ENCODE peak calls at places on chromosomes 6 and 20, in seven cellular contexts. X is HEK293T; O is mesothelial cell of epicardium; L is astrocyte; J is CD8-positive, alpha-beta T cell; W is CD8-positive, alpha-beta memory T cell; U is NT2/D1. E is an unnamed sample.

GRCh38 chr6:139431602-139431956 is 57.1 kb upstream of the CITED2 start:
- DNase-seq in X (no peak), O (no peak), L (no peak), J (no peak), W (no peak), U (no peak), E (no peak)

GRCh38 chr6:121614115-121614514 is 178.7 kb downstream of the GJA1 start:
- DNase-seq in X (no peak), O (no peak), L (no peak), J (no peak), W (no peak), U (no peak), E (no peak)

GRCh38 chr20:9241721-9242427 is 173.0 kb downstream of the PLCB4 start:
- DNase-seq in X (no peak), O (no peak), L (peak), J (no peak), W (no peak), U (no peak), E (no peak)

GRCh38 chr20:21029356-21029755 is 76.8 kb downstream of the LINC00237 start:
- DNase-seq in X (no peak), O (no peak), L (no peak), J (no peak), W (no peak), U (no peak), E (no peak)

GRCh38 chr6:127963495-127963894 is 62.6 kb upstream of the THEMIS start:
- DNase-seq in X (no peak), O (no peak), L (no peak), J (no peak), W (no peak), U (no peak), E (no peak)

GRCh38 chr6:33049323-33049722 is 24.1 kb downstream of the HLA-DPA1 start:
- DNase-seq in X (no peak), O (no peak), L (no peak), J (no peak), W (no peak), U (no peak), E (no peak)

GRCh38 chr6:149642829-149643580 is 5.5 kb downstream of the KATNA1 start:
- DNase-seq in X (no peak), O (no peak), L (peak), J (no peak), W (no peak), U (no peak), E (no peak)

GRCh38 chr20:29296256-29297230 is 1960.9 kb upstream of the DEFB115 start:
- DNase-seq in X (no peak), O (no peak), L (no peak), J (no peak), W (no peak), U (no peak), E (no peak)

GRCh38 chr6:147776631-147777030 is 268.1 kb downstream of the SAMD5 start:
- DNase-seq in X (no peak), O (no peak), L (no peak), J (no peak), W (no peak), U (no peak), E (no peak)

GRCh38 chr20:48638546-48638945 is 189.3 kb downstream of the PREX1 start:
- DNase-seq in X (no peak), O (no peak), L (peak), J (no peak), W (no peak), U (no peak), E (no peak)

GRCh38 chr6:15249371-15250019 is 3.6 kb downstream of the JARID2 start:
- DNase-seq in X (no peak), O (no peak), L (no peak), J (no peak), W (no peak), U (no peak), E (no peak)

GRCh38 chr6:13420269-13420668 is 67.1 kb downstream of the GFOD1 start:
- DNase-seq in X (no peak), O (no peak), L (no peak), J (no peak), W (no peak), U (no peak), E (no peak)

GRCh38 chr6:148440877-148441453 is 98.3 kb downstream of the SASH1 start:
- DNase-seq in X (no peak), O (peak), L (peak), J (no peak), W (no peak), U (no peak), E (peak)

GRCh38 chr20:34708621-34709043 is 4.5 kb downstream of the TP53INP2 start:
- DNase-seq in X (peak), O (peak), L (no peak), J (peak), W (peak), U (peak), E (no peak)

GRCh38 chr6:116102856-116103255 is 2.2 kb downstream of the NT5DC1 start:
- DNase-seq in X (no peak), O (no peak), L (no peak), J (no peak), W (no peak), U (no peak), E (no peak)

GRCh38 chr6:66561479-66561878 is 854.5 kb upstream of the EYS start:
- DNase-seq in X (no peak), O (no peak), L (no peak), J (no peak), W (no peak), U (no peak), E (no peak)

GRCh38 chr20:53738039-53738944 is 144.7 kb upstream of the ZNF217 start:
- DNase-seq in X (peak), O (no peak), L (peak), J (no peak), W (no peak), U (peak), E (no peak)

GRCh38 chr20:46195264-46196038 is 77.3 kb downstream of the CD40 start:
- DNase-seq in X (no peak), O (no peak), L (no peak), J (no peak), W (no peak), U (no peak), E (no peak)

E was measured in NCI-H1048.